ENCODE peak calls at places on chromosomes 1 and 21, in six cellular contexts. Z is cardiac muscle cell, Y is spleen, T is DND-41, B is OCI-LY7, F is MCF 10A. J is an unnamed sample.

GRCh38 chr21:44303490-44303981 is 3.7 kb downstream of the PFKL start:
- DNase-seq in Z (no peak), Y (no peak), T (no peak), B (peak; percentile 50), F (no peak), J (no peak)

GRCh38 chr1:81834268-81834667 is 33.5 kb downstream of the ADGRL2 start:
- DNase-seq in Z (peak; percentile 29), Y (no peak), T (no peak), B (no peak), F (no peak), J (no peak)

GRCh38 chr1:82226198-82226505 is 425.4 kb downstream of the ADGRL2 start:
- DNase-seq in Z (peak; percentile 60), Y (no peak), T (no peak), B (no peak), F (peak; percentile 91), J (no peak)

GRCh38 chr1:234781241-234782056 is 171.5 kb upstream of the IRF2BP2 start:
- DNase-seq in Z (no peak), Y (no peak), T (no peak), B (no peak), F (no peak), J (no peak)

GRCh38 chr1:117312453-117313138 is 54.7 kb upstream of the MAN1A2 start:
- DNase-seq in Z (peak; percentile 53), Y (no peak), T (no peak), B (peak; percentile 42), F (peak; percentile 62), J (peak; percentile 0)

GRCh38 chr1:101088431-101088830 is 62.8 kb upstream of the DPH5 start:
- DNase-seq in Z (peak; percentile 3), Y (no peak), T (no peak), B (no peak), F (no peak), J (no peak)

GRCh38 chr1:189429610-189430009 is 1048.1 kb downstream of the BRINP3 start:
- DNase-seq in Z (peak; percentile 66), Y (no peak), T (no peak), B (peak; percentile 45), F (peak; percentile 68), J (no peak)

GRCh38 chr1:33050221-33051076 is 13.8 kb upstream of the AK2 start:
- DNase-seq in Z (peak; percentile 84), Y (no peak), T (no peak), B (no peak), F (peak; percentile 94), J (peak; percentile 77)

GRCh38 chr1:35298464-35298863 is 30.0 kb downstream of the ZMYM4 start:
- DNase-seq in Z (peak; percentile 62), Y (no peak), T (peak; percentile 26), B (peak; percentile 63), F (peak; percentile 39), J (no peak)

GRCh38 chr1:110880708-110881374 is 7.9 kb downstream of the CD53 start:
- DNase-seq in Z (no peak), Y (no peak), T (no peak), B (no peak), F (no peak), J (no peak)

GRCh38 chr1:43317817-43318471 is 17.2 kb downstream of the TIE1 start:
- DNase-seq in Z (no peak), Y (peak; percentile 58), T (no peak), B (no peak), F (no peak), J (no peak)

GRCh38 chr1:203274603-203275381 is 30.5 kb upstream of the BTG2 start:
- DNase-seq in Z (no peak), Y (peak; percentile 81), T (no peak), B (peak; percentile 38), F (no peak), J (no peak)

GRCh38 chr1:183281039-183281438 is 95.0 kb downstream of the LAMC2 start:
- DNase-seq in Z (peak; percentile 95), Y (no peak), T (no peak), B (no peak), F (peak; percentile 96), J (no peak)

GRCh38 chr1:34985063-34985770 is at the start of gene TMEM35B:
- DNase-seq in Z (peak; percentile 66), Y (peak; percentile 95), T (peak; percentile 84), B (peak; percentile 78), F (peak; percentile 44), J (peak; percentile 16)

GRCh38 chr1:60998786-60999185 is 83.6 kb upstream of the NFIA start:
- DNase-seq in Z (no peak), Y (no peak), T (no peak), B (no peak), F (no peak), J (no peak)

GRCh38 chr1:60992165-60992564 is 90.2 kb upstream of the NFIA start:
- DNase-seq in Z (no peak), Y (no peak), T (no peak), B (no peak), F (no peak), J (no peak)

GRCh38 chr1:60990719-60991100 is 91.7 kb upstream of the NFIA start:
- DNase-seq in Z (no peak), Y (no peak), T (no peak), B (no peak), F (no peak), J (no peak)

GRCh38 chr1:60994369-60994768 is 88.0 kb upstream of the NFIA start:
- DNase-seq in Z (no peak), Y (no peak), T (no peak), B (no peak), F (no peak), J (no peak)

GRCh38 chr1:60995093-60995492 is 87.3 kb upstream of the NFIA start:
- DNase-seq in Z (no peak), Y (no peak), T (no peak), B (no peak), F (no peak), J (no peak)
- TF ChIP-seq CTCF in Z (no peak), Y (no peak), T (no peak), B (no peak), F (no peak), J (no peak)

GRCh38 chr1:45643978-45644377 is 20.1 kb upstream of the CCDC17 start:
- DNase-seq in Z (no peak), Y (no peak), T (no peak), B (peak; percentile 44), F (no peak), J (no peak)
- TF ChIP-seq CTCF in Z (no peak), Y (no peak), T (peak; percentile 15), B (peak; percentile 67), F (no peak), J (no peak)

GRCh38 chr1:107473065-107473464 is 332.2 kb downstream of the NTNG1 start:
- DNase-seq in Z (no peak), Y (no peak), T (no peak), B (no peak), F (no peak), J (no peak)

GRCh38 chr1:107479865-107480264 is 339.0 kb downstream of the NTNG1 start:
- DNase-seq in Z (no peak), Y (no peak), T (no peak), B (no peak), F (no peak), J (no peak)

GRCh38 chr1:107480548-107480947 is 339.7 kb downstream of the NTNG1 start:
- DNase-seq in Z (peak; percentile 1), Y (peak; percentile 87), T (no peak), B (peak; percentile 11), F (no peak), J (no peak)

GRCh38 chr1:107474877-107475612 is 334.2 kb downstream of the NTNG1 start:
- DNase-seq in Z (no peak), Y (no peak), T (no peak), B (no peak), F (no peak), J (no peak)

GRCh38 chr1:107477233-107477632 is 336.4 kb downstream of the NTNG1 start:
- DNase-seq in Z (no peak), Y (no peak), T (peak; percentile 30), B (peak; percentile 11), F (no peak), J (no peak)
- TF ChIP-seq CTCF in Z (no peak), Y (no peak), T (peak; percentile 49), B (peak; percentile 74), F (peak; percentile 22), J (peak; percentile 6)

GRCh38 chr1:11272842-11273594 is at the start of gene UBIAD1:
- DNase-seq in Z (peak; percentile 93), Y (peak; percentile 96), T (peak; percentile 81), B (peak; percentile 91), F (peak; percentile 86), J (peak; percentile 70)
- TF ChIP-seq CTCF in Z (no peak), Y (no peak), T (no peak), B (no peak), F (no peak), J (peak; percentile 36)

GRCh38 chr1:206798384-206798996 is 26.2 kb upstream of the IL10 start:
- DNase-seq in Z (no peak), Y (no peak), T (no peak), B (no peak), F (no peak), J (no peak)
- TF ChIP-seq CTCF in Z (no peak), Y (no peak), T (no peak), B (peak; percentile 66), F (no peak), J (no peak)

DNA sequence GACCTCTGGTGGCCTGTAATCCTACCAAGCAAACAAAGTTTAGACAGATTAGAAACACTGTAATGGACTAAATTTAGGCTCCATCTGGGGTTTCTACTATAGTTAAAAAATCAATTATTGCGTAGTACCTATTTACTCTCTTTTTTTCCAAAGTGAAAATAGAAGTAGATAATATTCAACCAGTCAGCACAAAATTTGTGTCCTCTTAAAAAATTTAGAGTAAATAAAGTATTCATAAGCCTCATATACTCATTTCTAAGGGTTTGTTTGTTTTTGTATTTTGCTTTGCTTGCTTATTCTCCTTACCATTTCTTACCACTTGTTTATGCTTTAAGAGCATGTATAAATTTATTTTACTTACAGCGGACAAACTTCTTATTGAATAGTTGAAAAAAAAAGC is 54.5 kb downstream of the NCAM2 start:
- DNase-seq in Z (no peak), Y (no peak), T (no peak), B (no peak), F (no peak), J (no peak)
- TF ChIP-seq CTCF in Z (no peak), Y (no peak), T (no peak), B (no peak), F (no peak), J (no peak)

GRCh38 chr1:40310983-40311642 is 6.0 kb downstream of the COL9A2 start:
- DNase-seq in Z (no peak), Y (no peak), T (no peak), B (no peak), F (no peak), J (no peak)
- TF ChIP-seq CTCF in Z (peak; percentile 2), Y (no peak), T (no peak), B (peak; percentile 52), F (no peak), J (no peak)

J was measured in AG09319.